ENCODE peak calls at places on chromosome 22, in eight cellular contexts. U is transverse colon, J is C1 segment of cervical spinal cord, A is ureter, M is DMS153, B is lung, V is NCI-H1417, Q is Calu3. Y is an unnamed sample.
A peak's percentile ranks its signal among the peaks of the same experiment; 100 is the strongest.

GRCh38 chr22:22865311-22866072 is 22.1 kb upstream of the IGLL5 start:
- DNase-seq in B (no peak), V (no peak), A (no peak), Q (no peak), U (peak; percentile 58), M (no peak), J (no peak), Y (no peak)

GRCh38 chr22:32204856-32205722 is at the start of gene RFPL2:
- DNase-seq in J (peak; percentile 4), M (peak; percentile 71), B (no peak), A (no peak), Q (peak; percentile 81), V (no peak), U (peak; percentile 32), Y (peak; percentile 58)

GRCh38 chr22:39343259-39344045 is 6.3 kb upstream of the SYNGR1 start:
- DNase-seq in Q (peak; percentile 71), U (peak; percentile 66), J (peak; percentile 16), B (peak; percentile 65), M (peak; percentile 21), V (peak; percentile 24), A (peak; percentile 73), Y (peak; percentile 69)

GRCh38 chr22:37267128-37267587 is 15.2 kb upstream of the CYTH4 start:
- DNase-seq in V (no peak), U (peak; percentile 55), J (no peak), A (no peak), Q (peak; percentile 80), B (peak; percentile 48), M (no peak), Y (peak; percentile 60)

GRCh38 chr22:21948390-21948789 is 4.3 kb downstream of the PPM1F start:
- DNase-seq in B (no peak), J (no peak), M (no peak), V (no peak), A (no peak), Q (no peak), U (no peak), Y (no peak)

GRCh38 chr22:23878219-23878618 is 16.0 kb upstream of the MIF start:
- DNase-seq in U (no peak), M (no peak), Q (no peak), V (no peak), B (no peak), J (no peak), A (no peak), Y (no peak)

GRCh38 chr22:46024136-46024840 is 47.3 kb upstream of the WNT7B start:
- DNase-seq in J (no peak), V (no peak), A (no peak), U (no peak), M (no peak), Q (no peak), B (no peak), Y (no peak)

GRCh38 chr22:29987143-29987542 is 93.1 kb upstream of the HORMAD2 start:
- DNase-seq in A (no peak), Q (no peak), B (no peak), U (no peak), M (no peak), J (no peak), V (no peak), Y (no peak)

GRCh38 chr22:25366876-25367466 is 147.5 kb downstream of the CRYBB2 start:
- DNase-seq in M (no peak), V (no peak), A (no peak), B (no peak), J (no peak), U (no peak), Q (no peak), Y (no peak)

GRCh38 chr22:35315855-35316745 is 16.4 kb downstream of the TOM1 start:
- DNase-seq in J (no peak), M (peak; percentile 88), Q (no peak), A (no peak), U (no peak), B (no peak), V (peak; percentile 63), Y (no peak)

GRCh38 chr22:21623402-21623970 is 6.3 kb downstream of the YDJC start:
- DNase-seq in Q (no peak), M (no peak), U (no peak), V (no peak), B (no peak), J (peak; percentile 22), A (no peak), Y (no peak)

GRCh38 chr22:22683668-22684361 is 39.4 kb downstream of the GGTLC2 start:
- DNase-seq in Q (no peak), M (no peak), B (no peak), J (no peak), V (no peak), U (no peak), A (no peak), Y (no peak)

GRCh38 chr22:20638143-20638870 is 130.9 kb downstream of the MED15 start:
- DNase-seq in J (no peak), Q (no peak), A (no peak), B (no peak), U (no peak), V (no peak), M (no peak), Y (no peak)